ENCODE peak calls at places on chromosomes 6 and 20, in six cellular contexts. Y is NCI-H1694 treated with DMSO at 0.1 percent for 48 hours; W is myocyte; K is stimulated activated CD4-positive, alpha-beta T cell treated with anti-CD3 and anti-CD28 coated beads, Interleukin-12 subunit alpha, Interleukin-12 subunit beta, amount 100 ng/mL, for 48 hours; J is GM19239; G is activated CD4-positive, alpha-beta T cell treated with anti-CD3 and anti-CD28 coated beads, Interleukin-2, amount 50 U/mL, for 1 hour. C is an unnamed sample.

GRCh38 chr20:13085275-13085674 is 76.5 kb downstream of the SPTLC3 start:
- DNase-seq in Y (no peak), W (peak), K (no peak), J (no peak), G (no peak), C (no peak)

GRCh38 chr6:29722773-29723665 is at the start of gene HLA-F:
- DNase-seq in Y (no peak), W (peak), K (peak), J (peak), G (peak), C (no peak)

GRCh38 chr6:25286891-25287290 is 7.7 kb downstream of the CARMIL1 start:
- DNase-seq in Y (no peak), W (no peak), K (no peak), J (no peak), G (no peak), C (no peak)

GRCh38 chr20:10447028-10447427 is 11.9 kb downstream of the SLX4IP start:
- DNase-seq in Y (peak), W (peak), K (peak), J (peak), G (peak), C (no peak)

GRCh38 chr6:166402582-166403277 is 20.0 kb upstream of the MPC1 start:
- DNase-seq in Y (no peak), W (peak), K (no peak), J (no peak), G (no peak), C (no peak)

GRCh38 chr6:106895703-106896040 is 78.9 kb downstream of the CD24 start:
- DNase-seq in Y (no peak), W (no peak), K (no peak), J (no peak), G (no peak), C (no peak)

GRCh38 chr20:11355338-11355737 is 562.4 kb upstream of the BTBD3 start:
- DNase-seq in Y (no peak), W (peak), K (no peak), J (no peak), G (no peak), C (no peak)

GRCh38 chr6:108518714-108519576 is 41.8 kb upstream of the FOXO3 start:
- DNase-seq in Y (peak), W (peak), K (no peak), J (no peak), G (no peak), C (no peak)

GRCh38 chr20:25623225-25623735 is 534 bp downstream of the NANP start:
- DNase-seq in Y (no peak), W (peak), K (peak), J (peak), G (peak), C (peak)

GRCh38 chr6:35775031-35775430 is 1.4 kb upstream of the CLPSL2 start:
- DNase-seq in Y (no peak), W (no peak), K (no peak), J (no peak), G (no peak), C (no peak)

GRCh38 chr6:52305385-52305784 is 20.8 kb upstream of the MCM3 start:
- DNase-seq in Y (no peak), W (peak), K (no peak), J (no peak), G (no peak), C (no peak)

GRCh38 chr6:144145546-144145945 is 4.8 kb upstream of the STX11 start:
- DNase-seq in Y (no peak), W (no peak), K (no peak), J (no peak), G (no peak), C (no peak)